ENCODE peak calls at places on chromosomes 13 and 19, in ten cellular contexts. L is thoracic aorta, Y is right lobe of liver, D is Caco-2, H is GM13976, T is glutamatergic neuron, W is neural crest cell, P is uterus, K is fibroblast of lung, M is A549. V is an unnamed sample.

GRCh38 chr19:55257461-55258411 is 1.1 kb downstream of the PPP6R1 start:
- DNase-seq in P (no peak), M (no peak), K (no peak), D (peak; percentile 32), L (no peak), T (peak; percentile 44), H (no peak), W (no peak), Y (no peak), V (no peak)

GRCh38 chr19:11705474-11705873 is 33.3 kb downstream of the ZNF823 start:
- DNase-seq in T (no peak), M (no peak), H (no peak), Y (no peak), L (no peak), D (no peak), P (no peak), K (no peak), W (no peak), V (no peak)

GRCh38 chr19:55680339-55681130 is 5.5 kb downstream of the EPN1 start:
- DNase-seq in W (no peak), T (no peak), L (no peak), M (no peak), D (no peak), Y (no peak), K (no peak), H (no peak), P (no peak), V (no peak)

GRCh38 chr13:33328691-33329090 is 43.1 kb upstream of the STARD13 start:
- DNase-seq in M (no peak), L (no peak), P (no peak), T (no peak), K (no peak), Y (no peak), D (no peak), W (peak; percentile 3), H (no peak), V (no peak)

GRCh38 chr19:7303470-7303869 is 9.3 kb upstream of the INSR start:
- DNase-seq in W (no peak), P (no peak), K (no peak), M (no peak), L (no peak), H (no peak), D (no peak), T (no peak), Y (no peak), V (no peak)

GRCh38 chr19:16452321-16452720 is 19.4 kb downstream of the EPS15L1 start:
- DNase-seq in L (no peak), M (no peak), H (no peak), D (peak; percentile 66), W (no peak), Y (no peak), T (no peak), P (no peak), K (no peak), V (no peak)

GRCh38 chr13:73092831-73093230 is 34.0 kb downstream of the KLF5 start:
- DNase-seq in T (no peak), W (no peak), Y (no peak), D (no peak), M (no peak), K (no peak), L (no peak), H (no peak), P (no peak), V (no peak)

GRCh38 chr13:34153428-34154180 is 335.7 kb downstream of the RFC3 start:
- DNase-seq in T (no peak), D (no peak), K (no peak), W (no peak), M (no peak), L (no peak), Y (no peak), P (no peak), H (no peak), V (no peak)

GRCh38 chr19:2243274-2244121 is 5.6 kb upstream of the AMH start:
- DNase-seq in Y (no peak), W (no peak), L (no peak), K (no peak), M (no peak), T (peak; percentile 46), H (no peak), P (no peak), D (no peak), V (no peak)

GRCh38 chr13:22800726-22801401 is 379.9 kb upstream of the SGCG start:
- DNase-seq in K (no peak), Y (no peak), P (no peak), W (no peak), H (no peak), D (no peak), L (no peak), M (no peak), T (no peak), V (peak; percentile 21)

GRCh38 chr13:76522083-76522755 is 364.0 kb downstream of the KCTD12 start:
- DNase-seq in T (peak; percentile 49), D (peak; percentile 8), H (no peak), Y (no peak), L (no peak), P (no peak), K (peak; percentile 32), M (no peak), W (no peak), V (no peak)

GRCh38 chr13:114077121-114077937 is 55.1 kb downstream of the RASA3 start:
- DNase-seq in Y (no peak), P (peak; percentile 16), H (no peak), D (no peak), M (no peak), W (no peak), L (no peak), T (no peak), K (no peak), V (no peak)

GRCh38 chr19:14085309-14085995 is at the start of gene C19orf67:
- DNase-seq in H (no peak), W (no peak), P (no peak), M (no peak), K (no peak), T (no peak), Y (no peak), D (no peak), L (no peak), V (no peak)

GRCh38 chr13:98839826-98840769 is 87.6 kb upstream of the SLC15A1 start:
- DNase-seq in Y (peak; percentile 71), P (peak; percentile 31), D (peak; percentile 81), T (peak; percentile 77), L (no peak), K (peak; percentile 70), M (peak; percentile 47), H (peak; percentile 53), W (peak; percentile 62), V (no peak)

GRCh38 chr19:37007587-37008220 is 70.5 kb upstream of the ZNF420 start:
- DNase-seq in W (no peak), D (no peak), P (no peak), M (no peak), K (peak; percentile 51), H (no peak), Y (peak; percentile 66), T (peak; percentile 50), L (no peak), V (no peak)

GRCh38 chr19:2923510-2923909 is 21.3 kb downstream of the ZNF77 start:
- DNase-seq in W (no peak), K (peak; percentile 30), P (no peak), T (no peak), D (no peak), M (no peak), L (no peak), H (no peak), Y (no peak), V (peak; percentile 58)

GRCh38 chr13:104854007-104854406 is 1681.5 kb downstream of the EFNB2 start:
- DNase-seq in K (no peak), W (no peak), Y (no peak), H (no peak), D (peak; percentile 22), P (no peak), L (no peak), M (no peak), T (no peak), V (no peak)

GRCh38 chr19:485583-486236 is 10.6 kb upstream of the MADCAM1 start:
- DNase-seq in D (no peak), M (no peak), P (no peak), Y (no peak), W (peak; percentile 68), K (peak; percentile 36), H (no peak), L (no peak), T (peak; percentile 78), V (no peak)

DNA sequence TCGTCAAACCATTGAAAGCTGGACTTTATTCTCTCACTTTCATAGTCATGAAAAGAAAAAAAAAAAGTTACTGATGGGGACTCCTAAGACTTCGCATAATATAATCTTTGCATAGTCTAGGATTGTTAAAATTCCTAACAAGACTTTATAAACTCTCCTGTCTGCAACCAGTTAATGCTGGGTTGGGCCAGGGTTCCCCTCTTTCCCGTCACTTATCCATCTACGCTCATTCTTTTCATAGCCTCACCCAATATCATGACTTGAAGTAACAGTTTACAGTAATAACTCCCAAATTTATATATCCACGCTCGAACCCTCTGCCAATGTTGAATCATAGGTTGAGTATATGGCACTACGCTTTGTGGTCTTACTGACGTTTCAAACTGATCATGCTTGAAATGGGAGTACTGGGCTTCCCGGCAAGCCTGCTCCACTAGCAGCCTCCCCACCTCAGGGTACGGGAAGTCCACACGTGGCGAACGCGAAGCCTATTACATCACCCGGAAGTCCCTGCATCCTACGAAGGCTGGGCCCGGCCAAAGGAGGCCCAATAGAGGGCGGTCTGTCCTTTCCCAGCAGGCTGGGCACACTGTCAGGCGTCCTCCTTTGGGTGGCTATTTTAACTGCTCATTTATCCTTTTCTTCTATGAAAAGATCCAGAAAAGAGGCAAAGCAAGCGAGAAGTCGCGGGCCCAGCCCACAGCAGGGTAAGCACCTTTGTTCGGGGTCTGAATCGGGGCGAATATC is 694 bp upstream of the ZNF460 start:
- DNase-seq in Y (peak; percentile 92), L (peak; percentile 84), H (peak; percentile 86), K (peak; percentile 99), M (peak; percentile 97), D (peak; percentile 94), T (peak; percentile 85), P (peak; percentile 88), W (peak; percentile 74), V (peak; percentile 81)
- TF ChIP-seq CTCF in Y (peak; percentile 45), L (no peak), H (peak; percentile 68), K (peak; percentile 37), M (peak; percentile 41), D (peak; percentile 52), T (no peak), P (peak; percentile 32), W (no peak), V (peak; percentile 43)

GRCh38 chr19:9547870-9548269 is 9.4 kb upstream of the ZNF426 start:
- DNase-seq in M (no peak), Y (no peak), K (no peak), W (no peak), D (no peak), H (no peak), L (no peak), P (no peak), T (no peak), V (no peak)
- TF ChIP-seq CTCF in M (no peak), Y (no peak), K (no peak), W (no peak), D (no peak), H (no peak), L (no peak), P (no peak), T (no peak), V (no peak)

GRCh38 chr13:26112843-26113242 is 61.0 kb upstream of the SHISA2 start:
- DNase-seq in P (no peak), M (no peak), H (no peak), Y (no peak), D (peak; percentile 16), K (no peak), W (no peak), T (no peak), L (no peak), V (no peak)
- TF ChIP-seq CTCF in P (no peak), M (no peak), H (no peak), Y (no peak), D (peak; percentile 37), K (peak; percentile 20), W (peak; percentile 49), T (peak; percentile 8), L (no peak), V (no peak)

GRCh38 chr19:47600246-47601179 is 8.4 kb upstream of the BICRA start:
- DNase-seq in W (peak; percentile 97), Y (peak; percentile 99), H (peak; percentile 100), P (peak; percentile 100), M (peak; percentile 100), K (peak; percentile 98), D (peak; percentile 100), L (peak; percentile 99), T (peak; percentile 100), V (peak; percentile 99)
- TF ChIP-seq CTCF in W (no peak), Y (no peak), H (no peak), P (peak; percentile 12), M (no peak), K (no peak), D (no peak), L (no peak), T (no peak), V (no peak)

V was measured in ascending aorta.